ENCODE peak calls at places on chromosome 20, in four cellular contexts. J, I, A and M are unnamed samples.

GRCh38 chr20:10476319-10476724 is 41.2 kb downstream of the SLX4IP start:
- DNase-seq in J (peak; percentile 60), A (no peak), I (no peak), M (no peak)

GRCh38 chr20:33372993-33373441 is 28.3 kb downstream of the CDK5RAP1 start:
- DNase-seq in I (no peak), A (peak; percentile 24), J (no peak), M (no peak)

GRCh38 chr20:39795401-39796272 is 833.5 kb downstream of the DHX35 start:
- DNase-seq in I (no peak), A (no peak), J (no peak), M (no peak)

GRCh38 chr20:22619272-22619671 is 34.9 kb upstream of the FOXA2 start:
- DNase-seq in I (peak; percentile 8), J (no peak), A (peak; percentile 57), M (no peak)

GRCh38 chr20:2742431-2742830 is 49.9 kb downstream of the EBF4 start:
- DNase-seq in I (no peak), J (no peak), A (no peak), M (no peak)

GRCh38 chr20:31740656-31741323 is 1.7 kb downstream of the TPX2 start:
- DNase-seq in A (peak; percentile 46), J (no peak), I (no peak), M (no peak)

GRCh38 chr20:32589256-32589655 is 4.1 kb upstream of the NOL4L start:
- DNase-seq in A (no peak), J (no peak), I (no peak), M (no peak)

GRCh38 chr20:3123542-3123941 is 36.1 kb downstream of the FASTKD5 start:
- DNase-seq in A (no peak), I (no peak), J (no peak), M (no peak)

GRCh38 chr20:62409935-62410741 is 3.1 kb upstream of the CABLES2 start:
- DNase-seq in J (no peak), I (peak; percentile 85), A (peak; percentile 42), M (peak; percentile 74)

GRCh38 chr20:53859684-53860083 is 210.7 kb downstream of the BCAS1 start:
- DNase-seq in A (no peak), J (no peak), I (no peak), M (no peak)

GRCh38 chr20:61310954-61311353 is 58.9 kb downstream of the CDH4 start:
- DNase-seq in A (no peak), J (no peak), I (no peak), M (no peak)

GRCh38 chr20:8853805-8854338 is 215.0 kb upstream of the PLCB4 start:
- DNase-seq in J (peak; percentile 5), A (peak; percentile 89), I (no peak), M (peak; percentile 27)

GRCh38 chr20:3712279-3712873 is at the start of gene SIGLEC1:
- DNase-seq in I (no peak), J (no peak), A (no peak), M (no peak)

GRCh38 chr20:54820392-54820791 is 345.0 kb downstream of the DOK5 start:
- DNase-seq in J (no peak), I (no peak), A (no peak), M (no peak)

GRCh38 chr20:54643761-54644160 is 168.4 kb downstream of the DOK5 start:
- DNase-seq in J (no peak), A (no peak), I (no peak), M (no peak)

GRCh38 chr20:59966428-59966827 is 8.2 kb downstream of the CDH26 start:
- DNase-seq in I (no peak), J (no peak), A (no peak), M (no peak)

GRCh38 chr20:32458061-32458836 is 100.1 kb downstream of the ASXL1 start:
- DNase-seq in J (no peak), I (no peak), A (no peak), M (no peak)

GRCh38 chr20:40953856-40954255 is 74.8 kb upstream of the TOP1 start:
- DNase-seq in A (no peak), I (peak; percentile 8), J (no peak), M (no peak)

GRCh38 chr20:51365670-51366069 is 176.8 kb downstream of the NFATC2 start:
- DNase-seq in A (no peak), I (no peak), J (no peak), M (no peak)

GRCh38 chr20:10131612-10132345 is 86.9 kb upstream of the SNAP25 start:
- DNase-seq in J (no peak), A (no peak), I (peak; percentile 54), M (no peak)

GRCh38 chr20:54174452-54175175 is 828 bp upstream of the CYP24A1 start:
- DNase-seq in J (no peak), I (peak; percentile 47), A (peak; percentile 56), M (no peak)

DNA sequence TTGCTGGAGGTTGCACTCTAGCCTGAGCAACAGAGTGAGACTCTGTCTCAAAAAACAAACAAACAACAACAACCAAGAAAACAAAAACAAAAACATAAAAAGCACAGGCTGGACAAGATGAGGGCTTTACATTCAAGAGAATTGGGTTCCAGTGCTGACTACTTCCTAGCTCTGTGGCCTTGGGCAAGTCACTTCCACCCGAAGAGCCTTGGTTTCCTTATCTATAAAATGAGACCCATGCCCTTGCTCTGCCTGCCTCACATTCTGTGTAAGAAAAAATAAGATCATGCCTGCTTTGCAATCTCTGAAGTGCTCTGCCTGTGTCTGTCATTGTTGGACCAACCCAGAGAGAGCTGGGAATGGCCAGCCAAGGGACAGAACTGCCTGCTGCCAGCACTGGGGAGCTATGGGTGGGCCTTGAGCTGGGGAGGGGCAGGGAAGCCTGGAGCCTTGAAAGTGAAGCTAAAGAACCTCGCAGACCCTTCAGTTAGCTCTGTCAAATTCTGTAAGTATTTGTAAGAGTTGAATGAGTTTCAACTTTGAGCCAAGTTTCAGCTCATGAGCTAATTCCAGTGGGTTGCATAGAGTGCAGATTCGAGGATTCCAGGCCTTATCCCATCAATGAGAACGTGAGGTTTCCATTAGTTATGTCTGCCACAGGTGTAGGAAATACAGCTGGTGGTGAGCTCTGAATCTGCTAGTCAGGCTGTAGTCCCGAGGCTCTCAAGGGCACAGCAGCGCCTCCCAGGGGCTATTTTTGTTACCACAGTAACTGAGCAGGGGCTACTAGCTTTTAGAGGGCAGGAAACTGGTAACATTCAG is 93.2 kb downstream of the DLGAP4 start:
- DNase-seq in A (peak; percentile 88), J (no peak), I (peak; percentile 97), M (peak; percentile 63)
- TF ChIP-seq TAF1 in A (no peak), J (no peak), I (no peak), M (no peak)

DNA sequence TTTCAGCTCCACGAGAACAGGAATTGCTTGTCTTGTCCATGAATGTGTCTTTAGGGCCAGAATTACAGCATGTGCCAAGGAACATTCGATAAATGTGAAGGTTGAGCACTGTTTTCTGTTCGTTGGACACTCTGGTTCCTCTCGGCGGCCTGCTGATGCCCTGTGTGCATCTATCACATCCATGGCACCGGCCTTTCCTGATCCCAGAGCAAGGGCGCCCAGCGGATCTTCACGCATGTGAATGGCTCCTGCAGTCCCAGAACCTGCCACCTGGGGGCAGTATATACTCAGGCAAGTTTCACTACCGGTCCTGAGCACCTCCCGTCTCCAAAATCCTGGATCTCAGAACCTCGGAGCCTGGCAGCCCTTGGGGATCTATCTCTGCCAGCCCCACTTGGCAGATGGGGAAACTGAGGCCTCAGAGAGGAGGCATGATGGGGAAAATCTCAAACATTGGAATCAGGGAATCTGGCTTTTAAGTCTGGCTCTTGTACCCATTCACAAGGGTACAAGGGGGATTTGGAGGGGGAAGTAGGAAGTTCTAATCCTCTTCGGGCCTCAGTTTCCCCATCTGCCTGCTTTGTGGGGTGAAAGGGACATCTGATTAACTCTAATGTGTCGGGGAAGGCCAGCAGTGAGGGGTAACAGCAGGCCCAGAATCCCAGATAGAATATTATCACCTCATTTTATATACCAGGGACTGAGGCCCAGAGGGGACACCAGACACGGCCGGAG is 4.3 kb upstream of the CEBPB start:
- DNase-seq in I (peak; percentile 100), J (no peak), A (peak; percentile 89), M (no peak)
- TF ChIP-seq POLR2A in I (no peak), J (no peak), A (no peak), M (no peak)

GRCh38 chr20:12237772-12238171 is 320.1 kb downstream of the BTBD3 start:
- DNase-seq in A (no peak), I (no peak), J (no peak), M (no peak)
- TF ChIP-seq TAF1 in A (no peak), I (no peak), J (no peak), M (no peak)

GRCh38 chr20:25309395-25310267 is 61.7 kb downstream of the PYGB start:
- DNase-seq in A (peak; percentile 82), I (no peak), J (no peak), M (no peak)
- TF ChIP-seq POLR2A in A (peak; percentile 21), I (no peak), J (no peak), M (no peak)

GRCh38 chr20:45970646-45971424 is 1.2 kb downstream of the ZNF335 start:
- DNase-seq in I (no peak), A (no peak), J (no peak), M (no peak)
- TF ChIP-seq TAF1 in I (no peak), A (no peak), J (no peak), M (peak; percentile 7)

GRCh38 chr20:20743511-20744169 is 31.2 kb upstream of the RALGAPA2 start:
- DNase-seq in A (peak; percentile 57), J (no peak), I (peak; percentile 56), M (no peak)
- TF ChIP-seq POLR2A in A (no peak), J (no peak), I (no peak), M (no peak)

DNA sequence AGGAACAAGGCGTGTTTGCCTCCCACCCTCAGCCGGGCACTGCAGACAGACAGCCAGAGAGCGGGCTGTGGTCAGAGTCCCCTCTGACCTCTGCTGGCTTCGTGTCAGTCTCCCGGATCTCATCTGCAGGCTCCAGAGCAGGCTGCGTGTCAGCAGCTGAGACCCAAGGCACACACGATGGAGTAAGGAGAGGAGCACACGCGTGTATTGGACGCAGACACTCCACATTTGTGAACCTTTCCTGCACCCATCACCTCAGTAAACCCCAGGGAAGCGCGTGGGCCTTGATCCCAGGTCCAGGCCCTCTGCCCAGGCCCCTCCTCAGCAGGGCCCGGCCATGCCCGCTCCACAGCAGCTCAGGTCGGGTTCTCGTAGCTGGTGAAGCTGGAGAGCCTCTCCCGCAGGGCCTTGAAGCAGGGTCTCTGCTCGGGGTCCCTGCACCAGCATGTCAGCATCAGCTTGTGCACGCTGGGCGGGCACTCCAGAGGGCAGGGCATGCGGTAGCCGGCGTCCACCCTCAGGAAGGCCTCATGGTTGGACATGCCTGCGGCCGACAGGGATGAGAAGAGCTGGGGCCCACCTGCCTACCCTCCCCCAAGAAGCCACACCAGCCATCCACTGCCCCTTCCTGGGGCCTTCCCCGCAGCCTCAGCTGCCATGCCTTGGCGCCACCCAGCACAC is 7.9 kb downstream of the PTK6 start:
- DNase-seq in I (no peak), J (no peak), A (no peak), M (no peak)
- TF ChIP-seq TAF1 in I (no peak), J (no peak), A (no peak), M (no peak)